ENCODE peak calls at places on chromosomes 6 and 20, in nine cellular contexts. V is nephron progenitor cell, J is non-pigmented ciliary epithelial cell, Z is T-helper 2 cell, K is A549, W is HCT116, A is neural crest cell, Y is AG08396, R is heart right ventricle. E is an unnamed sample.

GRCh38 chr20:47686545-47686944 is 98.7 kb downstream of the SULF2 start:
- DNase-seq in Y (no peak), W (no peak), R (no peak), V (no peak), K (no peak), Z (no peak), J (peak), A (no peak), E (peak)

GRCh38 chr6:8194499-8194898 is 92.2 kb upstream of the EEF1E1 start:
- DNase-seq in W (no peak), A (no peak), R (no peak), Y (no peak), K (no peak), Z (no peak), V (no peak), J (no peak), E (no peak)

GRCh38 chr6:164396071-164397047 is 913.0 kb downstream of the C6orf118 start:
- DNase-seq in Z (no peak), A (peak), Y (no peak), K (no peak), J (no peak), W (no peak), V (no peak), R (no peak), E (no peak)

GRCh38 chr20:8305449-8305978 is 173.4 kb downstream of the PLCB1 start:
- DNase-seq in R (peak), V (peak), W (peak), Y (peak), J (no peak), K (peak), A (peak), Z (peak), E (no peak)

GRCh38 chr6:166005846-166006592 is 161.6 kb downstream of the TBXT start:
- DNase-seq in Y (peak), R (peak), V (peak), K (peak), J (no peak), A (peak), Z (no peak), W (no peak), E (peak)

GRCh38 chr6:168177492-168177891 is 98.5 kb upstream of the FRMD1 start:
- DNase-seq in R (no peak), W (no peak), K (no peak), J (no peak), Z (no peak), A (no peak), Y (no peak), V (no peak), E (no peak)

GRCh38 chr6:13453771-13454251 is 33.6 kb downstream of the GFOD1 start:
- DNase-seq in Z (peak), K (peak), J (no peak), W (peak), A (no peak), R (no peak), Y (no peak), V (no peak), E (no peak)

GRCh38 chr6:31378062-31378720 is 21.2 kb upstream of the HLA-B start:
- DNase-seq in A (no peak), R (no peak), Y (no peak), J (no peak), W (no peak), V (no peak), Z (no peak), K (no peak), E (no peak)

GRCh38 chr6:121828567-121828966 is 393.1 kb downstream of the GJA1 start:
- DNase-seq in J (no peak), R (no peak), Y (no peak), W (no peak), A (no peak), V (no peak), Z (no peak), K (no peak), E (no peak)

GRCh38 chr6:162377735-162378134 is 349.8 kb downstream of the PRKN start:
- DNase-seq in K (no peak), Y (no peak), V (no peak), W (no peak), Z (no peak), J (no peak), R (no peak), A (no peak), E (no peak)

GRCh38 chr20:32742322-32743236 is 688 bp downstream of the COMMD7 start:
- DNase-seq in Z (no peak), J (no peak), Y (no peak), R (no peak), V (no peak), K (no peak), A (no peak), W (no peak), E (no peak)

GRCh38 chr6:114997813-114998292 is 655.0 kb upstream of the HS3ST5 start:
- DNase-seq in V (no peak), Y (no peak), K (peak), W (no peak), J (no peak), A (no peak), R (no peak), Z (no peak), E (no peak)

GRCh38 chr6:4936681-4937041 is 67.2 kb downstream of the RPP40 start:
- DNase-seq in Y (peak), A (no peak), R (peak), Z (no peak), V (no peak), K (peak), J (no peak), W (no peak), E (no peak)

GRCh38 chr6:15515660-15516375 is 147.0 kb downstream of the DTNBP1 start:
- DNase-seq in Y (no peak), J (no peak), W (no peak), R (no peak), Z (no peak), K (no peak), A (no peak), V (no peak), E (no peak)

GRCh38 chr6:123997223-123997622 is 193.6 kb downstream of the NKAIN2 start:
- DNase-seq in A (no peak), Z (no peak), J (no peak), R (no peak), K (no peak), W (no peak), Y (no peak), V (no peak), E (no peak)

GRCh38 chr6:151633517-151634335 is 139.9 kb downstream of the CCDC170 start:
- DNase-seq in W (no peak), Z (no peak), A (no peak), K (no peak), V (no peak), Y (no peak), R (no peak), J (no peak), E (no peak)

GRCh38 chr6:6748001-6748400 is 159.5 kb downstream of the LY86 start:
- DNase-seq in A (no peak), V (no peak), K (no peak), Y (no peak), W (no peak), J (no peak), R (no peak), Z (no peak), E (no peak)

GRCh38 chr6:133040025-133040838 is 200.9 kb upstream of the EYA4 start:
- DNase-seq in A (peak), K (peak), W (peak), V (no peak), Z (no peak), R (no peak), Y (peak), J (no peak), E (no peak)

GRCh38 chr6:30006170-30007131 is 54.6 kb upstream of the POLR1H start:
- DNase-seq in W (no peak), Y (peak), J (no peak), K (no peak), A (no peak), R (peak), V (peak), Z (no peak), E (peak)

GRCh38 chr6:133697666-133698065 is 191.2 kb upstream of the TCF21 start:
- DNase-seq in R (no peak), W (no peak), V (no peak), K (no peak), Z (no peak), J (no peak), Y (no peak), A (no peak), E (no peak)

GRCh38 chr20:14700641-14700965 is 363.2 kb upstream of the FLRT3 start:
- DNase-seq in W (no peak), Y (no peak), R (no peak), V (no peak), J (no peak), A (no peak), Z (no peak), K (peak), E (no peak)

GRCh38 chr6:112180095-112180820 is 74.1 kb downstream of the LAMA4 start:
- DNase-seq in K (peak), Y (peak), A (peak), J (peak), W (peak), V (peak), R (peak), Z (peak), E (no peak)

GRCh38 chr6:39642300-39642699 is 82.9 kb downstream of the KIF6 start:
- DNase-seq in W (no peak), K (no peak), A (no peak), Z (no peak), Y (no peak), J (no peak), V (no peak), R (no peak), E (no peak)

GRCh38 chr6:160222491-160222890 is 36.1 kb downstream of the SLC22A2 start:
- DNase-seq in A (no peak), R (no peak), V (no peak), K (no peak), J (no peak), Z (no peak), W (no peak), Y (no peak), E (no peak)